ENCODE peak calls at places on chromosomes 16 and 17, in nine cellular contexts. R, X, D, G, V, E, M, Z and N are unnamed samples.

GRCh38 chr17:39116224-39116623 is 35.2 kb downstream of the PLXDC1 start:
- DNase-seq in M (no peak), E (no peak), D (no peak), R (no peak), X (no peak), G (no peak), V (no peak), Z (no peak), N (no peak)

GRCh38 chr17:48134912-48135480 is 27.4 kb downstream of the SNX11 start:
- DNase-seq in R (no peak), E (no peak), Z (no peak), V (no peak), M (no peak), X (no peak), G (no peak), D (no peak), N (peak; percentile 11)

GRCh38 chr17:80027043-80027435 is 8.6 kb downstream of the TBC1D16 start:
- DNase-seq in X (no peak), R (no peak), V (no peak), Z (no peak), E (no peak), M (no peak), D (no peak), G (no peak), N (no peak)

GRCh38 chr17:62109378-62109902 is 44.4 kb upstream of the MED13 start:
- DNase-seq in D (no peak), E (no peak), X (peak; percentile 35), M (peak; percentile 85), V (peak; percentile 8), Z (peak; percentile 57), R (peak; percentile 65), G (no peak), N (peak; percentile 40)

GRCh38 chr17:66538776-66539175 is 236.4 kb downstream of the PRKCA start:
- DNase-seq in D (no peak), V (no peak), R (peak; percentile 28), Z (no peak), G (no peak), M (no peak), E (no peak), X (no peak), N (no peak)

GRCh38 chr16:74591914-74592650 is 14.8 kb downstream of the GLG1 start:
- DNase-seq in D (no peak), R (no peak), E (no peak), G (no peak), M (no peak), X (no peak), Z (no peak), V (no peak), N (no peak)

GRCh38 chr17:64491034-64491860 is 5.6 kb downstream of the POLG2 start:
- DNase-seq in M (peak; percentile 50), D (no peak), R (peak; percentile 67), X (no peak), G (no peak), V (no peak), E (no peak), Z (peak; percentile 66), N (no peak)

GRCh38 chr17:19629449-19629848 is 19.1 kb upstream of the ALDH3A2 start:
- DNase-seq in V (no peak), Z (no peak), E (no peak), R (no peak), X (no peak), G (no peak), D (no peak), M (no peak), N (no peak)

GRCh38 chr16:69796285-69797118 is 34.4 kb downstream of the WWP2 start:
- DNase-seq in X (peak; percentile 2), G (no peak), E (no peak), D (no peak), Z (peak; percentile 85), R (peak; percentile 81), M (no peak), V (peak; percentile 40), N (peak; percentile 47)

GRCh38 chr16:80006175-80006895 is 405.8 kb upstream of the MAF start:
- DNase-seq in Z (peak; percentile 6), R (peak; percentile 2), E (no peak), D (no peak), G (no peak), M (no peak), X (no peak), V (no peak), N (no peak)

GRCh38 chr16:87874639-87875472 is 5.5 kb upstream of the SLC7A5 start:
- DNase-seq in G (no peak), Z (no peak), D (no peak), E (no peak), V (no peak), X (no peak), R (no peak), M (no peak), N (no peak)

GRCh38 chr17:44360826-44361225 is 2.8 kb downstream of the FAM171A2 start:
- DNase-seq in R (peak; percentile 63), Z (peak; percentile 71), M (no peak), X (no peak), E (no peak), V (no peak), G (no peak), D (no peak), N (peak; percentile 85)

GRCh38 chr16:13077816-13078215 is 176.4 kb downstream of the SHISA9 start:
- DNase-seq in X (no peak), G (no peak), M (no peak), D (no peak), Z (no peak), R (no peak), V (no peak), E (no peak), N (no peak)

GRCh38 chr16:85231959-85232358 is 119.7 kb upstream of the CIBAR2 start:
- DNase-seq in X (no peak), V (no peak), D (no peak), E (no peak), M (no peak), Z (peak; percentile 78), G (no peak), R (peak; percentile 61), N (peak; percentile 95)

GRCh38 chr16:29968205-29968604 is 5.5 kb upstream of the TAOK2 start:
- DNase-seq in X (no peak), R (no peak), M (no peak), D (no peak), Z (no peak), G (no peak), E (no peak), V (no peak), N (no peak)

GRCh38 chr17:6444573-6445335 is 499 bp downstream of the PIMREG start:
- DNase-seq in X (no peak), Z (no peak), V (no peak), G (no peak), R (no peak), E (no peak), M (no peak), D (no peak), N (no peak)

GRCh38 chr16:66899945-66900688 is 18.6 kb downstream of the CDH16 start:
- DNase-seq in X (peak; percentile 18), E (no peak), Z (peak; percentile 80), V (no peak), G (no peak), M (peak; percentile 87), R (peak; percentile 84), D (no peak), N (peak; percentile 82)

GRCh38 chr16:11150190-11150589 is 105.8 kb downstream of the SOCS1 start:
- DNase-seq in R (no peak), G (no peak), X (no peak), Z (no peak), E (no peak), M (no peak), V (no peak), D (no peak), N (no peak)

GRCh38 chr16:57089406-57089805 is 3.0 kb upstream of the CPNE2 start:
- DNase-seq in R (no peak), G (no peak), M (no peak), E (no peak), X (peak; percentile 4), V (no peak), D (no peak), Z (no peak), N (no peak)

GRCh38 chr16:19898924-19899604 is 14.4 kb upstream of the GPRC5B start:
- DNase-seq in X (peak; percentile 27), V (peak; percentile 75), Z (peak; percentile 65), M (no peak), G (no peak), R (peak; percentile 68), D (no peak), E (no peak), N (peak; percentile 54)

GRCh38 chr17:29107084-29107483 is 64.1 kb downstream of the PIPOX start:
- DNase-seq in D (no peak), V (no peak), E (no peak), M (no peak), Z (no peak), R (no peak), G (no peak), X (no peak), N (no peak)

GRCh38 chr16:30697264-30698138 is 1.5 kb upstream of the SRCAP start:
- DNase-seq in M (no peak), R (no peak), D (no peak), Z (peak; percentile 7), X (peak; percentile 93), V (no peak), G (no peak), E (no peak), N (peak; percentile 96)

GRCh38 chr17:72173475-72174116 is 52.8 kb downstream of the SOX9 start:
- DNase-seq in R (no peak), V (no peak), D (no peak), X (no peak), M (no peak), Z (no peak), G (no peak), E (no peak), N (no peak)

GRCh38 chr16:27706803-27707685 is 157.1 kb downstream of the KATNIP start:
- DNase-seq in Z (no peak), R (no peak), D (no peak), V (no peak), M (peak; percentile 16), G (no peak), E (no peak), X (no peak), N (no peak)

GRCh38 chr16:31329671-31330552 is 25.1 kb upstream of the ITGAX start:
- DNase-seq in Z (no peak), D (no peak), E (no peak), R (no peak), X (no peak), M (no peak), V (no peak), G (no peak), N (no peak)

GRCh38 chr17:43125133-43125966 is at the start of gene BRCA1:
- DNase-seq in Z (peak; percentile 99), R (peak; percentile 99), V (peak; percentile 87), G (peak; percentile 66), M (peak; percentile 90), E (peak; percentile 83), X (peak; percentile 99), D (peak; percentile 82), N (peak; percentile 99)

GRCh38 chr16:72739577-72739976 is 308.4 kb downstream of the ZFHX3 start:
- DNase-seq in G (no peak), R (no peak), Z (peak; percentile 32), V (no peak), E (no peak), M (no peak), X (no peak), D (no peak), N (no peak)

GRCh38 chr16:68512742-68513141 is 26.3 kb upstream of the ZFP90 start:
- DNase-seq in V (no peak), R (no peak), E (no peak), X (no peak), M (no peak), Z (no peak), G (no peak), D (no peak), N (no peak)

GRCh38 chr16:22204091-22204655 is 1.9 kb upstream of the EEF2K start:
- DNase-seq in V (no peak), Z (no peak), M (no peak), R (no peak), E (no peak), D (no peak), X (no peak), G (no peak), N (no peak)

GRCh38 chr16:2596747-2597559 is 59.1 kb downstream of the PDPK1 start:
- DNase-seq in V (no peak), R (no peak), D (no peak), M (no peak), X (no peak), E (no peak), G (no peak), Z (no peak), N (no peak)

GRCh38 chr17:38453951-38454421 is 25.7 kb downstream of the ARHGAP23 start:
- DNase-seq in E (no peak), X (peak; percentile 16), D (no peak), Z (peak; percentile 63), R (peak; percentile 65), M (no peak), G (no peak), V (no peak), N (peak; percentile 78)